ENCODE peak calls at places on chromosomes 13 and 19, in seven cellular contexts. O is H9, P is neuronal stem cell, E is IMR-90, D is trophoblast cell, M is H1, F is mesendoderm. Y is an unnamed sample.

GRCh38 chr13:44843403-44843802 is 145.9 kb downstream of the NUFIP1 start:
- DNase-seq in O (no peak), P (no peak), E (peak; percentile 34), D (no peak), M (no peak), F (no peak), Y (peak; percentile 30)

GRCh38 chr19:45467456-45468158 is at the start of gene FOSB:
- DNase-seq in O (peak; percentile 93), P (peak; percentile 98), E (peak; percentile 92), D (peak; percentile 96), M (no peak), F (peak; percentile 96), Y (peak; percentile 95)

GRCh38 chr19:5155586-5156210 is 184.9 kb downstream of the PTPRS start:
- DNase-seq in O (no peak), P (no peak), E (no peak), D (no peak), M (no peak), F (no peak), Y (no peak)

GRCh38 chr13:97855570-97855970 is 97.9 kb upstream of the IPO5 start:
- DNase-seq in O (peak; percentile 46), P (peak; percentile 67), E (peak; percentile 86), D (peak; percentile 25), M (no peak), F (peak; percentile 71), Y (peak; percentile 87)

GRCh38 chr19:50500060-50500752 is 10.8 kb downstream of the JOSD2 start:
- DNase-seq in O (peak; percentile 63), P (no peak), E (no peak), D (no peak), M (no peak), F (peak; percentile 61), Y (peak; percentile 24)

GRCh38 chr19:51325161-51325979 is 13.9 kb downstream of the IGLON5 start:
- DNase-seq in O (no peak), P (no peak), E (no peak), D (no peak), M (no peak), F (no peak), Y (no peak)

GRCh38 chr19:29823581-29824330 is 12.0 kb downstream of the CCNE1 start:
- DNase-seq in O (no peak), P (no peak), E (no peak), D (no peak), M (no peak), F (no peak), Y (no peak)

GRCh38 chr19:50658438-50659317 is 9.4 kb downstream of the C19orf81 start:
- DNase-seq in O (peak; percentile 94), P (peak; percentile 93), E (peak; percentile 64), D (peak; percentile 25), M (peak; percentile 65), F (peak; percentile 91), Y (no peak)

GRCh38 chr19:46659151-46660007 is 1.6 kb downstream of the DACT3 start:
- DNase-seq in O (peak; percentile 66), P (peak; percentile 61), E (no peak), D (no peak), M (no peak), F (peak; percentile 73), Y (peak; percentile 61)

GRCh38 chr19:50858896-50859295 is 4.2 kb downstream of the KLK3 start:
- DNase-seq in O (peak; percentile 82), P (no peak), E (no peak), D (no peak), M (no peak), F (no peak), Y (no peak)

GRCh38 chr19:18775586-18776287 is 15.4 kb downstream of the COMP start:
- DNase-seq in O (no peak), P (no peak), E (peak; percentile 71), D (no peak), M (no peak), F (no peak), Y (peak; percentile 28)

GRCh38 chr19:11881151-11881800 is 6.3 kb upstream of the ZNF69 start:
- DNase-seq in O (peak; percentile 77), P (peak; percentile 62), E (peak; percentile 51), D (peak; percentile 60), M (peak; percentile 47), F (peak; percentile 77), Y (peak; percentile 68)

GRCh38 chr19:48064509-48064908 is 20.6 kb upstream of the CABP5 start:
- DNase-seq in O (peak; percentile 29), P (no peak), E (peak; percentile 54), D (no peak), M (peak; percentile 23), F (peak; percentile 77), Y (peak; percentile 13)

GRCh38 chr13:49893591-49893990 is 42.5 kb downstream of the SPRYD7 start:
- DNase-seq in O (no peak), P (no peak), E (no peak), D (peak; percentile 94), M (no peak), F (no peak), Y (no peak)

GRCh38 chr19:1252221-1252817 is 3.9 kb downstream of the MIDN start:
- DNase-seq in O (no peak), P (no peak), E (peak; percentile 88), D (peak; percentile 72), M (no peak), F (peak; percentile 72), Y (peak; percentile 88)

GRCh38 chr13:93878675-93879074 is 600.8 kb downstream of the DCT start:
- DNase-seq in O (no peak), P (no peak), E (no peak), D (no peak), M (no peak), F (no peak), Y (no peak)

GRCh38 chr19:30719189-30719990 is 347.2 kb downstream of the ZNF536 start:
- DNase-seq in O (peak; percentile 41), P (no peak), E (no peak), D (no peak), M (no peak), F (peak; percentile 53), Y (peak; percentile 5)

GRCh38 chr13:48655291-48655690 is 1.6 kb downstream of the CYSLTR2 start:
- DNase-seq in O (no peak), P (no peak), E (no peak), D (no peak), M (no peak), F (no peak), Y (no peak)

GRCh38 chr13:48661112-48661511 is 7.4 kb downstream of the CYSLTR2 start:
- DNase-seq in O (no peak), P (no peak), E (no peak), D (no peak), M (no peak), F (peak; percentile 61), Y (no peak)

GRCh38 chr13:48656621-48657020 is 2.9 kb downstream of the CYSLTR2 start:
- DNase-seq in O (no peak), P (peak; percentile 11), E (no peak), D (no peak), M (no peak), F (no peak), Y (no peak)

GRCh38 chr13:48662226-48662625 is 8.5 kb downstream of the CYSLTR2 start:
- DNase-seq in O (no peak), P (no peak), E (no peak), D (no peak), M (no peak), F (no peak), Y (no peak)

GRCh38 chr13:48660356-48661076 is 6.8 kb downstream of the CYSLTR2 start:
- DNase-seq in O (no peak), P (no peak), E (no peak), D (no peak), M (no peak), F (no peak), Y (peak; percentile 57)
- H2BK120ac ChIP-seq in O (no peak overlapping the region), P (no peak overlapping the region), E (no peak overlapping the region), D (no peak overlapping the region), M (no peak overlapping the region), F (no peak overlapping the region), Y (no peak overlapping the region)

GRCh38 chr13:51829236-51829899 is 15.6 kb downstream of the TMEM272 start:
- DNase-seq in O (no peak), P (no peak), E (no peak), D (no peak), M (no peak), F (no peak), Y (no peak)

GRCh38 chr13:51834581-51835158 is 10.3 kb downstream of the TMEM272 start:
- DNase-seq in O (peak; percentile 21), P (no peak), E (no peak), D (no peak), M (no peak), F (no peak), Y (no peak)

GRCh38 chr13:51833980-51834379 is 11.0 kb downstream of the TMEM272 start:
- DNase-seq in O (peak; percentile 7), P (no peak), E (no peak), D (no peak), M (no peak), F (no peak), Y (no peak)

GRCh38 chr13:51832471-51833152 is 12.4 kb downstream of the TMEM272 start:
- DNase-seq in O (peak; percentile 46), P (no peak), E (peak; percentile 8), D (no peak), M (no peak), F (peak; percentile 40), Y (peak; percentile 17)

GRCh38 chr13:51831519-51831918 is 13.5 kb downstream of the TMEM272 start:
- DNase-seq in O (peak; percentile 7), P (no peak), E (no peak), D (no peak), M (no peak), F (no peak), Y (no peak)
- H3K4me1 ChIP-seq in O (no peaks in the 10 kb centered on the region), P (no peaks in the 10 kb centered on the region), E (no peaks in the 10 kb centered on the region), D (no peaks in the 10 kb centered on the region), M (no peaks in the 10 kb centered on the region), F (no peaks in the 10 kb centered on the region), Y (no peaks in the 10 kb centered on the region)

GRCh38 chr13:31385534-31385933 is 185.8 kb downstream of the B3GLCT start:
- DNase-seq in O (no peak), P (no peak), E (no peak), D (no peak), M (no peak), F (no peak), Y (no peak)

GRCh38 chr13:31377946-31378345 is 178.2 kb downstream of the B3GLCT start:
- DNase-seq in O (no peak), P (no peak), E (no peak), D (no peak), M (no peak), F (no peak), Y (no peak)

DNA sequence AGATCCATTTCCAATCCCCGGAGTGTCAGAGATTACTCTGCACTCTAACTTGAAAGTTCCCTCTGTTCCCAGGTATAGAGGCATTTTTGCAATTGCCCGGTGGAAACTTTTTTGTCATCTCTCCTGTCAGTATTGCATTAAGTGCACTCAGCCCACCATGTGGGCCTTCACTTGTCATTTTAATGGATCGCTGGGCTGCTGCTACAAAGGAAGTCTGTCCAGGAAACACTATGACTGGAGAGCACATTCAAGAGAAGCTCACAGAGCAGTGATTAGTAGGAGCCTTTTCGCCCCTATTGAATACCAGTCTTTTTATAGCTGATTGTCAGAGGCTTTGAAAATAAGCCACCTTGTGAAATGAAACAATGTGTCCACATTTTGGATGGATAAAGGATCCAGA is 181.0 kb downstream of the B3GLCT start:
- DNase-seq in O (no peak), P (peak; percentile 37), E (no peak), D (no peak), M (no peak), F (no peak), Y (no peak)
- H2BK120ac ChIP-seq in O (no peak overlapping the region), P (no peak overlapping the region), E (no peak overlapping the region), D (no peak overlapping the region), M (no peak overlapping the region), F (no peak overlapping the region), Y (no peak overlapping the region)

DNA sequence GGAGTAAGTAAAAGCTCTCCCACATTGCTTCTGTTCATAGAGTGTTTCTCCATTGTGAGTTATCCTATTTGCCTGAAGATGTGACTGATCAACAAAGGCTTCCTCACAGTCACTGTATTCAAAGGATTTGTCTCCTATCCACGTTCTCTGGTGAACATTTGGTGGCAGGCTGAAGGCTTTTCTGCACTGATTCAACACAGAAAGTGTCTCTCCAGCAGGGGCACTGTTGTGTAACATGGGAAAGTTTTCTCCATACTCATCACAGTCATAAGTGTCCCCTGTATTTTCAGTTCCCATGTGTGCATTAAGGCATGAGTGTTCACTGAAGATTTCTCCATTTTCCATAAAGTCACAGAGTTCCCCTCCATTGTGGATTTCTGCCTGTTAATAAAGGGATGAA is 17.6 kb downstream of the ZNF121 start:
- DNase-seq in O (no peak), P (no peak), E (no peak), D (no peak), M (no peak), F (no peak), Y (no peak)
- H3K4me1 ChIP-seq in O (no peaks in the 10 kb centered on the region), P (no peaks in the 10 kb centered on the region), E (no peaks in the 10 kb centered on the region), D (no peaks in the 10 kb centered on the region), M (no peaks in the 10 kb centered on the region), F (no peaks in the 10 kb centered on the region), Y (no peaks in the 10 kb centered on the region)